ENCODE peak calls at places on chromosomes 1 and 21, in six cellular contexts. I is psoas muscle, Y is tibial nerve, B is lower lobe of right lung, P is SK-N-SH, D is heart right ventricle. J is an unnamed sample. For H3K4me1 and H3K27me3, the result is how much of the 10 kb centered on the place peaks cover.

GRCh38 chr1:166925791-166926483 is 49.4 kb downstream of the ILDR2 start:
- DNase-seq in I (no peak), Y (no peak), B (no peak), P (no peak), D (no peak), J (no peak)

GRCh38 chr1:53592521-53592982 is 133.4 kb downstream of the DMRTB1 start:
- DNase-seq in I (no peak), Y (no peak), B (peak), P (peak), D (no peak), J (peak)

GRCh38 chr1:32470991-32471694 is 6.3 kb downstream of the ZBTB8B start:
- DNase-seq in I (no peak), Y (no peak), B (no peak), P (no peak), D (no peak), J (peak)

GRCh38 chr1:197917813-197918646 is 858 bp downstream of the LHX9 start:
- DNase-seq in I (no peak), Y (no peak), B (peak), P (peak), D (no peak), J (peak)

GRCh38 chr1:192133350-192133950 is 24.8 kb upstream of the RGS18 start:
- DNase-seq in I (no peak), Y (no peak), B (no peak), P (no peak), D (no peak), J (peak)

GRCh38 chr1:86200901-86201300 is 44.3 kb upstream of the COL24A1 start:
- DNase-seq in I (no peak), Y (no peak), B (no peak), P (no peak), D (no peak), J (no peak)

GRCh38 chr1:84827566-84827965 is 65.4 kb downstream of the LPAR3 start:
- DNase-seq in I (no peak), Y (no peak), B (no peak), P (no peak), D (no peak), J (peak)

GRCh38 chr1:196535727-196536126 is 72.5 kb downstream of the KCNT2 start:
- DNase-seq in I (no peak), Y (no peak), B (no peak), P (no peak), D (no peak), J (peak)

GRCh38 chr1:6859415-6860343 is 74.4 kb downstream of the CAMTA1 start:
- DNase-seq in I (no peak), Y (peak), B (no peak), P (no peak), D (no peak), J (peak)

GRCh38 chr1:109111386-109112055 is 2.4 kb upstream of the ELAPOR1 start:
- DNase-seq in I (no peak), Y (no peak), B (no peak), P (no peak), D (no peak), J (no peak)

GRCh38 chr1:179206817-179207216 is 22.7 kb downstream of the ABL2 start:
- DNase-seq in I (no peak), Y (no peak), B (no peak), P (no peak), D (no peak), J (no peak)

GRCh38 chr1:38932496-38933014 is 9.1 kb downstream of the RHBDL2 start:
- DNase-seq in I (no peak), Y (no peak), B (no peak), P (no peak), D (no peak), J (no peak)

GRCh38 chr21:46099476-46099875 is 1.6 kb downstream of the COL6A2 start:
- DNase-seq in I (peak), Y (peak), B (peak), P (peak), D (peak), J (peak)

GRCh38 chr1:152050886-152051764 is 14.3 kb upstream of the S100A11 start:
- DNase-seq in I (no peak), Y (no peak), B (no peak), P (no peak), D (no peak), J (peak)

GRCh38 chr21:44996983-44997936 is 57.4 kb downstream of the SLX9 start:
- DNase-seq in I (peak), Y (no peak), B (peak), P (no peak), D (peak), J (no peak)

GRCh38 chr21:46071082-46071481 is 26.8 kb upstream of the COL6A2 start:
- DNase-seq in I (no peak), Y (no peak), B (peak), P (no peak), D (no peak), J (no peak)

GRCh38 chr1:11731719-11732283 is 4.1 kb upstream of the AGTRAP start:
- DNase-seq in I (peak), Y (peak), B (peak), P (no peak), D (peak), J (peak)

GRCh38 chr1:165632152-165632469 is 1.1 kb downstream of the MGST3 start:
- DNase-seq in I (no peak), Y (no peak), B (no peak), P (no peak), D (no peak), J (no peak)

GRCh38 chr1:55381491-55381890 is 166.3 kb upstream of the USP24 start:
- DNase-seq in I (no peak), Y (no peak), B (no peak), P (no peak), D (no peak), J (no peak)

GRCh38 chr1:163876546-163876945 is 554.8 kb downstream of the NUF2 start:
- DNase-seq in I (no peak), Y (no peak), B (no peak), P (no peak), D (no peak), J (no peak)

GRCh38 chr1:26035203-26035958 is 10.5 kb downstream of the SLC30A2 start:
- DNase-seq in I (peak), Y (peak), B (peak), P (peak), D (peak), J (peak)

GRCh38 chr21:32306021-32306780 is 7.5 kb downstream of the MRAP start:
- DNase-seq in I (no peak), Y (no peak), B (no peak), P (peak), D (no peak), J (no peak)

GRCh38 chr1:87140831-87141540 is 187.7 kb upstream of the LMO4 start:
- DNase-seq in I (no peak), Y (no peak), B (no peak), P (no peak), D (no peak), J (no peak)

GRCh38 chr1:167056529-167057296 is 33.5 kb downstream of the GPA33 start:
- DNase-seq in I (no peak), Y (no peak), B (no peak), P (no peak), D (no peak), J (no peak)

GRCh38 chr1:186550832-186551231 is 89.9 kb upstream of the PDC start:
- DNase-seq in I (no peak), Y (no peak), B (no peak), P (no peak), D (no peak), J (no peak)

GRCh38 chr1:198864695-198865094 is 225.9 kb downstream of the PTPRC start:
- DNase-seq in I (no peak), Y (no peak), B (no peak), P (no peak), D (no peak), J (no peak)

GRCh38 chr21:28793043-28793442 is 199.6 kb downstream of the LTN1 start:
- DNase-seq in I (no peak), Y (no peak), B (no peak), P (peak), D (no peak), J (peak)

GRCh38 chr1:43729816-43730463 is 22.6 kb downstream of the ST3GAL3 start:
- DNase-seq in I (no peak), Y (no peak), B (no peak), P (no peak), D (no peak), J (no peak)

GRCh38 chr1:8464377-8464776 is 146.5 kb downstream of the SLC45A1 start:
- DNase-seq in I (no peak), Y (no peak), B (peak), P (no peak), D (no peak), J (no peak)

GRCh38 chr1:8461341-8462110 is 143.6 kb downstream of the SLC45A1 start:
- DNase-seq in I (no peak), Y (no peak), B (no peak), P (no peak), D (no peak), J (no peak)

GRCh38 chr1:8460784-8461183 is 142.9 kb downstream of the SLC45A1 start:
- DNase-seq in I (no peak), Y (no peak), B (no peak), P (no peak), D (no peak), J (no peak)

GRCh38 chr1:8463144-8463927 is 145.4 kb downstream of the SLC45A1 start:
- DNase-seq in I (no peak), Y (peak), B (no peak), P (peak), D (no peak), J (peak)

GRCh38 chr1:8462298-8462946 is 144.5 kb downstream of the SLC45A1 start:
- DNase-seq in I (no peak), Y (no peak), B (no peak), P (no peak), D (no peak), J (no peak)
- H3K4me1 ChIP-seq in I (under half), Y (half or more), B (half or more), P (under half), D (half or more), J (under half)

GRCh38 chr1:3356827-3357457 is 97.5 kb upstream of the ARHGEF16 start:
- DNase-seq in I (no peak), Y (no peak), B (no peak), P (no peak), D (no peak), J (no peak)

GRCh38 chr1:3360646-3361257 is 93.7 kb upstream of the ARHGEF16 start:
- DNase-seq in I (no peak), Y (no peak), B (no peak), P (no peak), D (no peak), J (no peak)

GRCh38 chr1:3357526-3358297 is 96.8 kb upstream of the ARHGEF16 start:
- DNase-seq in I (no peak), Y (no peak), B (no peak), P (no peak), D (no peak), J (no peak)

GRCh38 chr1:3360158-3360440 is 94.4 kb upstream of the ARHGEF16 start:
- DNase-seq in I (no peak), Y (no peak), B (no peak), P (no peak), D (no peak), J (no peak)

GRCh38 chr1:3359346-3360157 is 94.9 kb upstream of the ARHGEF16 start:
- DNase-seq in I (no peak), Y (no peak), B (no peak), P (peak), D (no peak), J (no peak)
- H3K27me3 ChIP-seq in I (under half), Y (under half), B (under half), P (under half), D (under half), J (under half)

GRCh38 chr1:202811296-202812175 is 782 bp downstream of the PCAT6 start:
- DNase-seq in I (peak), Y (no peak), B (no peak), P (peak), D (peak), J (peak)
- H3K4me1 ChIP-seq in I (under half), Y (under half), B (under half), P (under half), D (under half), J (under half)

DNA sequence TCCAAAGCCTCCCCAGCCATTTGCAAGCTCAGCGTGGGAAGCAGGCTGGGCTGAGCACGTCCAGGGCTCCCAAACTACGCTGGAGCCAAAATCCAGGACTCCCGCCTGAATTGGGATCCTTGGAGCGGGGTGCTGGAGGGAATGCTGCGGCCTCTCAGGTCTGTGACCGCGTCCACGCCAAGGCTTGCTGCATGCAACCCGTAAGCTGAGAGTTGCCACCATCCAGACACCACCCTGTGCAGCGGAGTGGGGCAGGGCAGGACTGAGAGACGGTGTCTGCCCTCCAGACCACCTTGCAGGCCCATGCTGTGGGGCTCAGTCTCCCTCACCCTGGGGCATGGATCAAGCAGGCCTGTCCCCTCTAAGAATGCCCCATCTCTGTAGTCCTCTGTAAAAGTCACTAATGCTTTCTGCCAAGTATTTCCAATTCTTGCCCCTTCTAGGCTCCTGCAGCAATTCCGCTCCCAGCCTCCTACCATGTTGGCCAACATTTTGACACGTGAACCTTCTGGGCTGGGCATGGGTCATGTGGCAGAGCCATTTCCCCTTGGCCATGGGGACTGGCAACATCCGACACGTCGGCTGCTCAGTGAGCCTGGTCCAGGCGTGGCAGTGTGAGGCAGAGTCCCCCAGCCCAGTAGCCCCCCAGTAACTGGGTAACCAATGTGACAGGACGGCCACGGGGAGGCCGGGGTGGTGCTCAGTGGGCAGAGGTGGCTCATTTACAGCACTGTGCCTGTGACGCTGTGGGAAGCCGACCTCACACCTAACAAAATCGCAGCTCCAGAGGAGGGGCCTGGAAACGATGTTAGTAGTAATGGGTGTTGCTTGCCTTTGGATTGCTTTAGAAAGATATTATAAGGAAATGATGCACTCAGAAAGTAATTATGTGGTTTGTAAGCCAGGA is 57.9 kb upstream of the PDE9A start:
- DNase-seq in I (no peak), Y (no peak), B (no peak), P (no peak), D (no peak), J (no peak)
- H3K27me3 ChIP-seq in I (under half), Y (under half), B (under half), P (under half), D (under half), J (under half)

GRCh38 chr1:213066363-213066762 is 15.3 kb downstream of the RPS6KC1 start:
- DNase-seq in I (no peak), Y (no peak), B (no peak), P (no peak), D (no peak), J (no peak)

GRCh38 chr1:213060836-213061235 is 9.8 kb downstream of the RPS6KC1 start:
- DNase-seq in I (no peak), Y (no peak), B (no peak), P (no peak), D (no peak), J (no peak)

GRCh38 chr1:213065800-213066199 is 14.8 kb downstream of the RPS6KC1 start:
- DNase-seq in I (no peak), Y (no peak), B (no peak), P (no peak), D (no peak), J (no peak)

GRCh38 chr1:213057264-213058059 is 6.4 kb downstream of the RPS6KC1 start:
- DNase-seq in I (no peak), Y (no peak), B (no peak), P (no peak), D (no peak), J (no peak)

DNA sequence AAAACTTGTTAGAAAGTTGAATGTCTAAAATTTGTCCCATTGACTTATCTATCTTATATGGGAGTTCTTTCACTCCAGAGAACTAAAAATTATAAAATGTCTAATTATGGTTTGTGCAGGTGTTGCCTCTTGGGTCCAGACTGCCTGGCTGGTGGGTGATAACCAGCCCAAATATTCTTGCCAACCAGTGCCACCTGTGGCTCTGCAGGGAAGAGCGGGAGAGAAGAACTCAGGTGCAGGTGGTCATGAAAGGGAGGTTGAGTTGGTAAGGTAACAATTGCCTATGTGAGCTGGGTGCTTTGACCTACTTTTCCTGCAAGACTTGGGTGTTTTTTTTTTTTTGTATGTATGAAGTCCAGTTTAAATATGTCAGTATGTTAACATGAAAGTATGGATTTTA is 10.2 kb downstream of the RPS6KC1 start:
- DNase-seq in I (no peak), Y (no peak), B (no peak), P (no peak), D (no peak), J (no peak)
- H3K4me1 ChIP-seq in I (under half), Y (under half), B (under half), P (under half), D (under half), J (under half)

DNA sequence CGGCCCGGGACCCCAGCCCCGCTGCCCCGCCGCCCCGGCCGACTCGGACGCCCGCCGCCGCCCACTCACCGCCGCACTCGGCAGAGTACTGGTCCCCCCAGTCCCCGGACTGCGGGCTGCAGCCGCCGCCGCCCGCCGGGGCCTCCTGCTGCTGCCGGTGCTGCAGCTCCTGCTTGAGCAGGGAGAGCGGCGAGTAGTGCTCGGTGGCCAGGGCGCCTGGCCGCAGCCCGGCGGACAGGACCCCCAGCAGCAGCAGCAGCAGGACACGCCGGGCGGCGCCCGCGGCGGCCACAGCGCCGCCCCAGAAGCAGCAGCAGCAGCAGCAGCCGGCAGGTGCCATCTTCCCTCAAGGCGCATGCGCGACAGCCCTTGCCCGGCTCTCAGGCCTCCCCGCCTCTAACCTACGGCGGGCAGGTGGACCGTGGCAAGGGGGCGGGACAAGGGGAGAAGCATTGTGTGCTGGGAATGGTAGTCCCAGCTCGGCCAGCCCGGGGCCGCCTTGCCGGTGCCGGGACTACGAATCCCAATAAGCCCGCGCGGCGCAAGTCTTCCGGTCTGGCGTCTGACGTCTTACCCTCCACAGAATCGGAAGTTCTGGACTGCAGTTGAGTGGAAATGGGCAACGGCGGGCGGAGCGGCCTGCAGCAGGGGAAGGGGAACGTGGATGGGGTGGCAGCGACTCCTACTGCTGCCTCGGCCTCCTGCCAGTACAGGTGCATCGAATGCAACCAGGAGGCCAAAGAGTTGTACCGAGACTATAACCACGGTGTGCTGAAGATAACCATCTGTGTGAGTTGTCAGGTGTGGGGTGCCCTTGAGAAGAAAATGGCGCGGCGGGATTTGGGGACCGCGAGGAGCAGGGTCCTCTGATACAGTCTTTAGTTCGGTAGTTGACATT is at the start of the genes ARV1 and TTC13:
- DNase-seq in I (peak), Y (peak), B (peak), P (peak), D (peak), J (peak)
- H3K27me3 ChIP-seq in I (under half), Y (under half), B (under half), P (under half), D (under half), J (under half)

DNA sequence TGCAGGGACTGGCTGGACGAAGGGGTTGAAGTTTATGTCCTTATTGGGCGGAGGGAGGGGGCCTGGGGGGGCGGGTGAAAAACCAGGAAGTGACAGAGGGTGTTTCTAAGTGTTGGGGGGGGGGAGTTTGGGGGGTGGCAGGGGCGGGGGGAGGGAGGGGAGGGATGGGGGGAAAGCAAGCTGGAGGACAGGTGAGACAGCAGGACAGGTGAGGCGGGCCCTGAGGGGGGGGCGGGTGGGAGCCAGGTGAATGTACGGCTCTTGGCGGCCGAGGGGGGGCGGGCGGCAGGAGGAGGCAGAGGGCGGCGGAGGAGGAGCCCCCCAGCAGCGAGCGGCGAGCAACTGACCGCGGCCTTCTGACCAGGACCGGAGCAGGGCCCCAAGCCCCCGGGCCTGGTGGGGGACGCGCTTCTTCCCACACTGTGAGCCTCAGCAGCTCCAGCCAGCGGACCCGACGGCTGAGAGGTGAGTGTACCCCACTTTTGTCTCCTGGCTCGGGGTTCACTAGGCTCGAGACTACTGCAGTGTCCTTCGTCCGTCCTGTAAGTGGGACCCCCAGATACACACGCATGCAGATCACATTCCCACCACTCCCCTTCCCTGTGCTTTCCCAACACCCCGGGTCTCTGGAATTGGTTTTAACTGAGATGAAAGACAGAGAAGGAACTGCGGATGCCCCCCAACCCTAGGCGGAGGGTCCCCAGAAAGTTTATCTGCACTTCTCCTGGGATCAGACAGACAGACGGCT is at the start of gene ZBTB7B:
- DNase-seq in I (peak), Y (no peak), B (peak), P (no peak), D (peak), J (peak)
- H3K4me1 ChIP-seq in I (under half), Y (half or more), B (half or more), P (under half), D (half or more), J (half or more)

GRCh38 chr1:22376546-22376945 is 75.1 kb upstream of the ZBTB40 start:
- DNase-seq in I (no peak), Y (no peak), B (peak), P (no peak), D (no peak), J (no peak)

GRCh38 chr1:22380024-22380785 is 71.4 kb upstream of the ZBTB40 start:
- DNase-seq in I (peak), Y (no peak), B (no peak), P (no peak), D (no peak), J (no peak)

GRCh38 chr1:22376001-22376400 is 75.7 kb upstream of the ZBTB40 start:
- DNase-seq in I (peak), Y (no peak), B (peak), P (no peak), D (no peak), J (no peak)

GRCh38 chr1:22376976-22377375 is 74.7 kb upstream of the ZBTB40 start:
- DNase-seq in I (no peak), Y (no peak), B (no peak), P (no peak), D (no peak), J (no peak)

GRCh38 chr1:22379566-22379965 is 72.1 kb upstream of the ZBTB40 start:
- DNase-seq in I (no peak), Y (no peak), B (no peak), P (peak), D (no peak), J (no peak)
- H3K27me3 ChIP-seq in I (under half), Y (under half), B (under half), P (under half), D (under half), J (under half)

J was measured in adipocyte.